ENCODE peak calls at places on chromosomes 6 and 20, in five cellular contexts. Z is HepG2, G is NT2/D1, I is GM12878, V is H1. A is an unnamed sample.
A peak's percentile ranks its signal among the peaks of the same experiment; 100 is the strongest.

GRCh38 chr6:30824698-30825097 is 59.6 kb upstream of the DDR1 start:
- DNase-seq in Z (no peak), G (no peak), I (no peak), V (no peak), A (no peak)

GRCh38 chr6:22882581-22882980 is 313.2 kb downstream of the HDGFL1 start:
- DNase-seq in Z (no peak), G (no peak), I (no peak), V (no peak), A (no peak)

GRCh38 chr6:110178626-110179405 is 654 bp downstream of the WASF1 start:
- DNase-seq in Z (peak; percentile 74), G (no peak), I (no peak), V (peak; percentile 59), A (peak; percentile 50)

GRCh38 chr20:61260905-61261304 is 8.8 kb downstream of the CDH4 start:
- DNase-seq in Z (no peak), G (no peak), I (no peak), V (peak; percentile 57), A (no peak)

GRCh38 chr20:37902504-37903313 is at the start of gene VSTM2L:
- DNase-seq in Z (no peak), G (no peak), I (no peak), V (no peak), A (peak; percentile 57)

GRCh38 chr6:144341831-144342527 is 56.8 kb downstream of the UTRN start:
- DNase-seq in Z (peak; percentile 63), G (no peak), I (no peak), V (no peak), A (no peak)

GRCh38 chr6:123393333-123393732 is 243.4 kb downstream of the TRDN start:
- DNase-seq in Z (peak; percentile 6), G (no peak), I (no peak), V (no peak), A (peak; percentile 34)

GRCh38 chr20:19812696-19813095 is 54.6 kb downstream of the RIN2 start:
- DNase-seq in Z (no peak), G (no peak), I (no peak), V (no peak), A (no peak)

GRCh38 chr20:62609811-62610757 is 32.2 kb upstream of the SLCO4A1 start:
- DNase-seq in Z (no peak), G (no peak), I (no peak), V (no peak), A (no peak)

GRCh38 chr6:110738899-110739365 is 76.3 kb downstream of the CDK19 start:
- DNase-seq in Z (peak; percentile 86), G (no peak), I (no peak), V (no peak), A (no peak)

GRCh38 chr6:26322645-26323482 is 42.1 kb upstream of the BTN3A2 start:
- DNase-seq in Z (peak; percentile 93), G (no peak), I (peak; percentile 87), V (peak; percentile 81), A (no peak)

GRCh38 chr20:43029161-43029560 is 160.5 kb downstream of the PTPRT start:
- DNase-seq in Z (no peak), G (no peak), I (no peak), V (no peak), A (no peak)

GRCh38 chr6:121849477-121849876 is 414.0 kb downstream of the GJA1 start:
- DNase-seq in Z (peak; percentile 67), G (peak; percentile 40), I (no peak), V (peak; percentile 85), A (peak; percentile 80)

GRCh38 chr6:48754631-48755030 is 643.6 kb upstream of the PTCHD4 start:
- DNase-seq in Z (no peak), G (no peak), I (no peak), V (no peak), A (no peak)

GRCh38 chr20:6094038-6094437 is 28.8 kb downstream of the FERMT1 start:
- DNase-seq in Z (no peak), G (no peak), I (peak; percentile 7), V (no peak), A (no peak)

GRCh38 chr20:10079964-10080363 is 45.2 kb downstream of the ANKEF1 start:
- DNase-seq in Z (no peak), G (no peak), I (no peak), V (no peak), A (no peak)

GRCh38 chr6:43885399-43886066 is 115.5 kb downstream of the VEGFA start:
- DNase-seq in Z (no peak), G (no peak), I (no peak), V (no peak), A (no peak)

GRCh38 chr20:25587536-25587935 is 2.2 kb upstream of the NINL start:
- DNase-seq in Z (no peak), G (no peak), I (no peak), V (no peak), A (no peak)

GRCh38 chr20:25584905-25585704 is at the start of gene NINL:
- DNase-seq in Z (peak; percentile 82), G (peak; percentile 44), I (no peak), V (peak; percentile 89), A (peak; percentile 72)

GRCh38 chr20:25588491-25588890 is 3.2 kb upstream of the NINL start:
- DNase-seq in Z (no peak), G (no peak), I (no peak), V (no peak), A (no peak)

GRCh38 chr20:25586877-25587276 is 1.5 kb upstream of the NINL start:
- DNase-seq in Z (no peak), G (no peak), I (no peak), V (no peak), A (no peak)
- TF ChIP-seq SUZ12 in Z (no peak), G (no peak), I (no peak), V (no peak), A (no peak)

GRCh38 chr6:145732788-145733187 is 2.5 kb downstream of the EPM2A start:
- DNase-seq in Z (no peak), G (no peak), I (no peak), V (no peak), A (no peak)
- TF ChIP-seq SUZ12 in Z (no peak), G (no peak), I (no peak), V (no peak), A (no peak)

DNA sequence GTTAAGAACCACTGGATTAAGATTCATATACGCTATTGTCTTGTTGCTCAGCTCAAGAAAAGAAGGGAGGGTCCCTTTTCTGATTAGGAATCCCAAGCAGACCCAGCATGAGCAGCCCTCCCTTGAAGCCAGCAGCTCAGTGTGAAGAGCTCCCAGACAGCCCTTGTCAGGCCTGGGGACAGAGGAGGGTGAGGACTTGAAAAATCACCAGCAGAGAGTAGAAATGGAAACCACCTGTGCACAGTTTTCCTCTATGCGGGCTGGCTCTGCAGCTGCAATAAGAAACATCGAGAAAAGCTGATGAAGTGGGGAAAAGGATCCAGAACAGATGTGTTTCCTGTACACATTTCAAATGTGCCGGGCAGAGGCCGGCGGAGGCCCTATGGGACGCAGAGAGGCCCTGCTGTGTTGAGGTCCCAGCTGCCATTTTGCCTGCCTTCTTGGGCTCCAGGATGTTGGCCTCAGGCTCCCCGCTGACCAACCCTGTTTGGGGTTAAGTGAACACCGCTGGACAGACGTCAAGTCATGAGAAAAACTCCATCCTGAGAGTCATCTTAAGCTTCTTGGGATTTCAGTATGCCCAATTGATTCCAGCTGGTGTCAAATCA is 150.6 kb upstream of the PHACTR3 start:
- DNase-seq in Z (no peak), G (no peak), I (no peak), V (no peak), A (no peak)
- TF ChIP-seq SUZ12 in Z (no peak), G (no peak), I (no peak), V (no peak), A (no peak)

DNA sequence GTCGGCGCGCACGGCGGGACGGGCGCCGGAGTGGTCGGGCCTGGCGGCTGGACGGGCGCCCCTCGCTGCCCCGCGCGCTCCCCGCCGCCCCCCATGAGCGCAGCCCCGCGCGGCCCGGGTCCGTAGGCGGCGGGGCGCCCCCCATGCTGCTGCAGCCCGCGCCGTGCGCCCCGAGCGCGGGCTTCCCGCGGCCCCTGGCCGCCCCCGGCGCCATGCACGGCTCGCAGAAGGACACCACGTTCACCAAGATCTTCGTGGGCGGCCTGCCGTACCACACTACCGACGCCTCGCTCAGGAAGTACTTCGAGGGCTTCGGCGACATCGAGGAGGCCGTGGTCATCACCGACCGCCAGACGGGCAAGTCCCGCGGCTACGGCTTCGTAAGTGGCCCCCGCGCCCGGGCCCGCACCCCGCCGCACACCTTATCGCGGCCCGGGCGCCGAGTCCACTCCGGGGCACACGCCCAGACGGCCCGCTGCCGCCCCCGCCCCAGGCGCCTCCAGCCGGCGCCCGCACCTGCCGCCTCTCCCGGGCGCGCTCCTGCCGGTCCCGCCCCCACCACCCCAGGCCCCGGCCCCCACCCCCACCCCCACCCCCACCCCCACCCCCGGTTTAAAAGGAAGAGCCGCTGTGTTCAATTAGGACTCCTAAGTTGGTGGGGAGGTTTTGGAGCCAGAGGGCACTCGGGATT is 388 bp downstream of the RBM38 start:
- DNase-seq in Z (no peak), G (no peak), I (no peak), V (no peak), A (peak; percentile 26)
- TF ChIP-seq SUZ12 in Z (no peak), G (no peak), I (no peak), V (no peak), A (no peak)

GRCh38 chr6:106735828-106736227 is 106.5 kb downstream of the QRSL1 start:
- DNase-seq in Z (no peak), G (no peak), I (no peak), V (no peak), A (no peak)
- TF ChIP-seq SUZ12 in Z (no peak), G (no peak), I (no peak), V (no peak), A (no peak)

GRCh38 chr6:105301756-105302616 is 100.9 kb downstream of the PREP start:
- DNase-seq in Z (no peak), G (no peak), I (no peak), V (no peak), A (no peak)

GRCh38 chr6:105305521-105305920 is 97.4 kb downstream of the PREP start:
- DNase-seq in Z (no peak), G (no peak), I (no peak), V (no peak), A (no peak)

GRCh38 chr6:105302617-105303128 is 100.2 kb downstream of the PREP start:
- DNase-seq in Z (no peak), G (no peak), I (no peak), V (no peak), A (no peak)

GRCh38 chr6:105301072-105301503 is 101.8 kb downstream of the PREP start:
- DNase-seq in Z (no peak), G (no peak), I (no peak), V (no peak), A (no peak)

GRCh38 chr6:105304366-105304765 is 98.5 kb downstream of the PREP start:
- DNase-seq in Z (no peak), G (no peak), I (no peak), V (no peak), A (no peak)
- TF ChIP-seq SUZ12 in Z (no peak), G (no peak), I (no peak), V (no peak), A (no peak)

GRCh38 chr6:41546866-41547798 is 951 bp downstream of the FOXP4 start:
- DNase-seq in Z (no peak), G (no peak), I (no peak), V (peak; percentile 70), A (peak; percentile 52)
- TF ChIP-seq SUZ12 in Z (no peak), G (no peak), I (no peak), V (no peak), A (no peak)

GRCh38 chr20:35773154-35773751 is 1.4 kb downstream of the PHF20 start:
- DNase-seq in Z (no peak), G (no peak), I (peak; percentile 36), V (no peak), A (no peak)
- TF ChIP-seq SUZ12 in Z (no peak), G (no peak), I (no peak), V (no peak), A (no peak)

A was measured in HEK293T.